ENCODE peak calls at places on chromosomes 11 and 22, in ten cellular contexts. V, S, R, I, B, W, J, K, G and U are unnamed samples.

GRCh38 chr22:35368386-35368785 is 12.5 kb upstream of the HMOX1 start:
- DNase-seq in S (no peak), J (no peak), R (no peak), V (no peak), W (no peak), I (no peak), K (no peak), G (no peak), B (no peak), U (no peak)

GRCh38 chr11:34819740-34820482 is 96.3 kb downstream of the APIP start:
- DNase-seq in R (no peak), V (no peak), W (no peak), J (no peak), B (no peak), S (no peak), K (no peak), G (no peak), I (no peak), U (no peak)

GRCh38 chr22:36160499-36160942 is at the start of gene APOL3:
- DNase-seq in G (no peak), R (peak; percentile 60), B (no peak), W (peak; percentile 90), V (peak; percentile 29), K (peak; percentile 29), S (peak; percentile 62), J (peak; percentile 53), I (no peak), U (no peak)

GRCh38 chr11:72985645-72986044 is 156.5 kb downstream of the FCHSD2 start:
- DNase-seq in G (no peak), R (peak; percentile 33), W (no peak), J (no peak), V (no peak), K (no peak), I (no peak), S (peak; percentile 10), B (no peak), U (no peak)

GRCh38 chr22:26503758-26504157 is 8.5 kb downstream of the TFIP11 start:
- DNase-seq in B (no peak), S (no peak), J (no peak), I (no peak), R (no peak), K (no peak), G (no peak), V (no peak), W (no peak), U (no peak)

GRCh38 chr11:65778901-65779668 is 1.7 kb downstream of the AP5B1 start:
- DNase-seq in G (no peak), I (no peak), R (no peak), S (no peak), V (no peak), J (no peak), B (no peak), K (no peak), W (no peak), U (no peak)

GRCh38 chr11:6667733-6668374 is 12.2 kb upstream of the DCHS1 start:
- DNase-seq in R (no peak), G (no peak), J (peak; percentile 53), B (no peak), S (peak; percentile 47), I (no peak), K (peak; percentile 52), W (no peak), V (no peak), U (no peak)

GRCh38 chr11:110491577-110492352 is 62.0 kb downstream of the FDX1 start:
- DNase-seq in I (no peak), S (no peak), W (no peak), J (no peak), R (no peak), G (peak; percentile 33), B (no peak), V (no peak), K (no peak), U (no peak)

GRCh38 chr22:25120093-25120561 is 79.5 kb upstream of the CRYBB3 start:
- DNase-seq in R (no peak), S (no peak), K (peak; percentile 77), V (no peak), G (no peak), J (no peak), B (no peak), W (no peak), I (no peak), U (no peak)

GRCh38 chr22:49373801-49374226 is 453.9 kb downstream of the BRD1 start:
- DNase-seq in K (no peak), G (no peak), I (no peak), R (no peak), S (no peak), J (no peak), B (no peak), V (no peak), W (peak; percentile 51), U (no peak)

GRCh38 chr22:23289130-23289503 is 108.8 kb downstream of the BCR start:
- DNase-seq in V (no peak), K (no peak), S (no peak), J (no peak), B (no peak), R (no peak), W (no peak), G (no peak), I (no peak), U (no peak)

GRCh38 chr11:66727883-66728759 is 895 bp downstream of the SPTBN2 start:
- DNase-seq in S (no peak), B (no peak), W (no peak), V (peak; percentile 82), R (no peak), G (no peak), K (no peak), I (peak; percentile 57), J (peak; percentile 49), U (no peak)

GRCh38 chr11:3217751-3218482 is 696 bp downstream of the MRGPRG start:
- DNase-seq in S (no peak), B (no peak), W (no peak), J (no peak), V (no peak), I (no peak), R (no peak), G (no peak), K (no peak), U (no peak)